ENCODE peak calls at places on chromosomes 5 and 9, in five cellular contexts. P is ACHN; W is activated CD8-positive, alpha-beta T cell treated with anti-CD3 and anti-CD28 coated beads for 36 hours; D is midbrain; E is NCI-H345. I is an unnamed sample.

GRCh38 chr9:126805546-126806262 is 864 bp downstream of the ZBTB43 start:
- DNase-seq in P (peak), W (peak), D (no peak), E (no peak), I (no peak)

GRCh38 chr9:19660019-19660418 is 128.8 kb downstream of the SLC24A2 start:
- DNase-seq in P (peak), W (no peak), D (no peak), E (no peak), I (no peak)

GRCh38 chr9:29332789-29333188 is 1759.5 kb upstream of the C9orf72 start:
- DNase-seq in P (peak), W (no peak), D (no peak), E (no peak), I (no peak)

GRCh38 chr5:152246401-152246800 is 158.7 kb downstream of the NMUR2 start:
- DNase-seq in P (peak), W (peak), D (peak), E (no peak), I (no peak)

GRCh38 chr9:70136632-70137031 is 93.0 kb downstream of the MAMDC2 start:
- DNase-seq in P (no peak), W (no peak), D (no peak), E (no peak), I (no peak)

GRCh38 chr9:7967851-7968250 is 168.3 kb upstream of the DMAC1 start:
- DNase-seq in P (no peak), W (no peak), D (no peak), E (no peak), I (no peak)

GRCh38 chr5:111310713-111311620 is 86.8 kb downstream of the CAMK4 start:
- DNase-seq in P (no peak), W (no peak), D (no peak), E (no peak), I (no peak)

GRCh38 chr5:73954381-73954780 is 328.4 kb downstream of the ARHGEF28 start:
- DNase-seq in P (no peak), W (no peak), D (no peak), E (no peak), I (no peak)

GRCh38 chr9:121075251-121076036 is 689 bp downstream of the CNTRL start:
- DNase-seq in P (peak), W (no peak), D (no peak), E (no peak), I (no peak)

GRCh38 chr9:127503947-127504886 is 52.9 kb downstream of the LRSAM1 start:
- DNase-seq in P (peak), W (peak), D (peak), E (peak), I (peak)

GRCh38 chr5:74632947-74633356 is 7.6 kb downstream of the ENC1 start:
- DNase-seq in P (no peak), W (no peak), D (no peak), E (no peak), I (no peak)

GRCh38 chr5:132467292-132467984 is 23.1 kb downstream of the IRF1 start:
- DNase-seq in P (no peak), W (no peak), D (no peak), E (no peak), I (no peak)

GRCh38 chr9:122180633-122181032 is 20.9 kb downstream of the MORN5 start:
- DNase-seq in P (peak), W (no peak), D (no peak), E (peak), I (no peak)

GRCh38 chr5:150576449-150576949 is 64.0 kb upstream of the SYNPO start:
- DNase-seq in P (no peak), W (no peak), D (no peak), E (no peak), I (no peak)

GRCh38 chr9:16532681-16533450 is 337.6 kb downstream of the BNC2 start:
- DNase-seq in P (peak), W (no peak), D (no peak), E (no peak), I (no peak)

GRCh38 chr9:121440265-121440664 is 59.4 kb downstream of the GGTA1 start:
- DNase-seq in P (peak), W (no peak), D (no peak), E (no peak), I (no peak)

GRCh38 chr5:41334758-41335157 is 121.4 kb upstream of the C6 start:
- DNase-seq in P (no peak), W (no peak), D (peak), E (no peak), I (peak)

GRCh38 chr9:100222674-100223073 is 123.6 kb downstream of the INVS start:
- DNase-seq in P (peak), W (no peak), D (peak), E (no peak), I (peak)

I was measured in putamen.